ENCODE peak calls at places on chromosomes 13 and 19, in five cellular contexts. K is glutamatergic neuron, V is NCI-H1417, P is caudate nucleus, T is prostate gland. N is an unnamed sample.

GRCh38 chr13:66344770-66345367 is 885.3 kb downstream of the PCDH9 start:
- DNase-seq in K (no peak), V (no peak), P (no peak), T (no peak), N (no peak)

GRCh38 chr13:109698779-109699178 is 87.6 kb downstream of the IRS2 start:
- DNase-seq in K (no peak), V (no peak), P (no peak), T (no peak), N (no peak)

GRCh38 chr13:78604782-78605611 is 1.6 kb upstream of the POU4F1 start:
- DNase-seq in K (peak; percentile 78), V (peak; percentile 57), P (no peak), T (no peak), N (no peak)

GRCh38 chr19:5826531-5827341 is 12.8 kb downstream of the FUT6 start:
- DNase-seq in K (peak; percentile 73), V (peak; percentile 98), P (no peak), T (peak; percentile 59), N (no peak)

GRCh38 chr13:20439261-20439660 is 86.4 kb downstream of the CRYL1 start:
- DNase-seq in K (no peak), V (no peak), P (no peak), T (no peak), N (no peak)

GRCh38 chr13:52847322-52847681 is 1.1 kb downstream of the PCDH8 start:
- DNase-seq in K (no peak), V (no peak), P (no peak), T (no peak), N (no peak)

GRCh38 chr13:89982406-89983085 is 1364.9 kb upstream of the MIR17HG start:
- DNase-seq in K (no peak), V (no peak), P (no peak), T (no peak), N (no peak)

GRCh38 chr13:30551194-30551593 is 66.5 kb upstream of the USPL1 start:
- DNase-seq in K (no peak), V (peak; percentile 10), P (no peak), T (peak; percentile 17), N (no peak)

GRCh38 chr13:97018029-97018819 is 23.9 kb upstream of the OXGR1 start:
- DNase-seq in K (peak; percentile 28), V (peak; percentile 84), P (peak; percentile 27), T (no peak), N (no peak)

GRCh38 chr13:48571121-48571901 is 38.4 kb upstream of the RCBTB2 start:
- DNase-seq in K (no peak), V (no peak), P (no peak), T (no peak), N (no peak)

GRCh38 chr19:48290923-48291700 is 21.2 kb downstream of the ZNF114 start:
- DNase-seq in K (peak; percentile 84), V (peak; percentile 67), P (peak; percentile 50), T (peak; percentile 65), N (peak; percentile 65)